ENCODE peak calls at places on chromosome 11, in seven cellular contexts. M, N, Z, E, H, X and F are unnamed samples.

GRCh38 chr11:12915093-12915492 is 94.0 kb upstream of the RASSF10 start:
- DNase-seq in M (no peak), N (no peak), Z (no peak), E (no peak), H (no peak), X (no peak), F (no peak)

GRCh38 chr11:96033054-96033453 is 109.1 kb upstream of the MTMR2 start:
- DNase-seq in M (no peak), N (no peak), Z (no peak), E (no peak), H (no peak), X (no peak), F (no peak)

GRCh38 chr11:44564198-44564597 is 1.3 kb upstream of the CD82 start:
- DNase-seq in M (peak), N (no peak), Z (no peak), E (no peak), H (no peak), X (no peak), F (no peak)

GRCh38 chr11:77311701-77312100 is 10.2 kb upstream of the GDPD4 start:
- DNase-seq in M (no peak), N (no peak), Z (no peak), E (no peak), H (no peak), X (no peak), F (no peak)

GRCh38 chr11:92268546-92268945 is 43.9 kb downstream of the FAT3 start:
- DNase-seq in M (no peak), N (no peak), Z (no peak), E (no peak), H (no peak), X (no peak), F (no peak)

GRCh38 chr11:122024278-122024677 is 91.7 kb downstream of the BLID start:
- DNase-seq in M (no peak), N (no peak), Z (no peak), E (no peak), H (no peak), X (no peak), F (no peak)

GRCh38 chr11:67483901-67484665 is 1.3 kb downstream of the AIP start:
- DNase-seq in M (no peak), N (no peak), Z (no peak), E (no peak), H (no peak), X (no peak), F (no peak)

GRCh38 chr11:126109941-126110731 is 47.5 kb upstream of the CDON start:
- DNase-seq in M (no peak), N (peak), Z (no peak), E (no peak), H (no peak), X (no peak), F (peak)

GRCh38 chr11:75303544-75304224 is 47.8 kb downstream of the ARRB1 start:
- DNase-seq in M (no peak), N (peak), Z (no peak), E (no peak), H (no peak), X (no peak), F (peak)

GRCh38 chr11:11640996-11641395 is 19.2 kb upstream of the GALNT18 start:
- DNase-seq in M (no peak), N (peak), Z (no peak), E (no peak), H (no peak), X (no peak), F (no peak)

GRCh38 chr11:117528061-117528780 is 200.6 kb downstream of the CEP164 start:
- DNase-seq in M (no peak), N (no peak), Z (no peak), E (no peak), H (no peak), X (no peak), F (no peak)

GRCh38 chr11:34181856-34182405 is 76.5 kb downstream of the NAT10 start:
- DNase-seq in M (no peak), N (no peak), Z (no peak), E (no peak), H (no peak), X (no peak), F (no peak)

GRCh38 chr11:121566279-121567168 is 113.8 kb upstream of the SORL1-AS1 start:
- DNase-seq in M (no peak), N (peak), Z (no peak), E (no peak), H (peak), X (no peak), F (peak)

GRCh38 chr11:116643521-116643920 is 129.3 kb downstream of the BUD13 start:
- DNase-seq in M (no peak), N (no peak), Z (no peak), E (no peak), H (no peak), X (no peak), F (no peak)

GRCh38 chr11:37322333-37323194 is 724.5 kb upstream of the RAG2 start:
- DNase-seq in M (no peak), N (no peak), Z (no peak), E (no peak), H (no peak), X (no peak), F (no peak)

GRCh38 chr11:116864531-116864930 is 27.1 kb upstream of the APOA1 start:
- DNase-seq in M (no peak), N (no peak), Z (no peak), E (no peak), H (no peak), X (no peak), F (no peak)

GRCh38 chr11:44964526-44965209 is 14.0 kb upstream of the TP53I11 start:
- DNase-seq in M (no peak), N (no peak), Z (no peak), E (no peak), H (no peak), X (no peak), F (no peak)

GRCh38 chr11:128448487-128448886 is 138.9 kb downstream of the ETS1 start:
- DNase-seq in M (peak), N (no peak), Z (peak), E (no peak), H (peak), X (no peak), F (no peak)

GRCh38 chr11:110000858-110001257 is 92.3 kb upstream of the ZC3H12C start:
- DNase-seq in M (no peak), N (no peak), Z (no peak), E (no peak), H (no peak), X (no peak), F (no peak)

GRCh38 chr11:64534950-64535349 is 56.1 kb upstream of the SLC22A12 start:
- DNase-seq in M (no peak), N (no peak), Z (no peak), E (no peak), H (no peak), X (no peak), F (no peak)

GRCh38 chr11:133525976-133526375 is 6.3 kb downstream of the OPCML start:
- DNase-seq in M (no peak), N (no peak), Z (no peak), E (no peak), H (no peak), X (no peak), F (no peak)

GRCh38 chr11:2318707-2319106 is 16.9 kb downstream of the TSPAN32 start:
- DNase-seq in M (no peak), N (no peak), Z (no peak), E (no peak), H (no peak), X (no peak), F (no peak)

GRCh38 chr11:125101596-125101995 is 9.8 kb downstream of the TMEM218 start:
- DNase-seq in M (no peak), N (no peak), Z (no peak), E (no peak), H (no peak), X (no peak), F (no peak)

GRCh38 chr11:12845739-12846358 is 163.3 kb upstream of the RASSF10 start:
- DNase-seq in M (no peak), N (no peak), Z (no peak), E (no peak), H (peak), X (peak), F (no peak)

GRCh38 chr11:43261775-43262174 is 50.0 kb upstream of the API5 start:
- DNase-seq in M (no peak), N (no peak), Z (no peak), E (no peak), H (no peak), X (no peak), F (no peak)

GRCh38 chr11:62508336-62509058 is 38.1 kb downstream of the AHNAK start:
- DNase-seq in M (peak), N (peak), Z (peak), E (no peak), H (peak), X (peak), F (peak)

GRCh38 chr11:113895367-113896155 is 9.0 kb upstream of the HTR3B start:
- DNase-seq in M (no peak), N (no peak), Z (no peak), E (no peak), H (peak), X (peak), F (no peak)

GRCh38 chr11:112539741-112540140 is 279.1 kb upstream of the PLET1 start:
- DNase-seq in M (no peak), N (no peak), Z (no peak), E (no peak), H (no peak), X (no peak), F (no peak)